ENCODE peak calls at places on chromosomes 16 and 17, in six cellular contexts. H is stomach, X is lung, C is PC-3, K is heart right ventricle, M is mucosa of descending colon. P is an unnamed sample.

GRCh38 chr16:49874613-49875237 is 18.8 kb upstream of the ZNF423 start:
- DNase-seq in H (no peak), M (no peak), X (no peak), C (no peak), K (no peak), P (no peak)

GRCh38 chr16:12067714-12068401 is 91.3 kb downstream of the SNX29 start:
- DNase-seq in K (no peak), H (peak; percentile 72), C (peak; percentile 74), X (peak; percentile 65), M (peak; percentile 25), P (no peak)

GRCh38 chr16:60852635-60853034 is 1183.6 kb downstream of the CDH8 start:
- DNase-seq in M (no peak), X (no peak), C (no peak), K (no peak), H (no peak), P (no peak)

GRCh38 chr17:55668581-55668980 is 54.1 kb downstream of the TMEM100 start:
- DNase-seq in H (no peak), M (no peak), X (no peak), C (no peak), K (no peak), P (no peak)

GRCh38 chr16:30755955-30756780 is 5.7 kb downstream of the CFAP119 start:
- DNase-seq in H (no peak), M (peak; percentile 19), X (no peak), C (no peak), K (no peak), P (no peak)

GRCh38 chr17:65749479-65749878 is 188.0 kb upstream of the AXIN2 start:
- DNase-seq in K (no peak), X (no peak), M (no peak), C (peak; percentile 88), H (no peak), P (no peak)

GRCh38 chr17:46264456-46265198 is 30.3 kb upstream of the LRRC37A start:
- DNase-seq in M (no peak), C (peak; percentile 97), H (no peak), K (no peak), X (no peak), P (no peak)

GRCh38 chr16:5523794-5524193 is 426.2 kb upstream of the EEF2KMT start:
- DNase-seq in K (no peak), M (no peak), X (no peak), C (no peak), H (no peak), P (no peak)

GRCh38 chr16:22397459-22397858 is 23.0 kb upstream of the CDR2 start:
- DNase-seq in C (peak; percentile 62), H (no peak), M (no peak), K (no peak), X (peak; percentile 30), P (no peak)

GRCh38 chr16:6913535-6913934 is 419.1 kb upstream of the RBFOX1 start:
- DNase-seq in H (no peak), K (no peak), X (no peak), M (no peak), C (no peak), P (no peak)

GRCh38 chr17:3976675-3977171 is 12.5 kb upstream of the ATP2A3 start:
- DNase-seq in X (peak; percentile 91), H (peak; percentile 98), M (peak; percentile 94), K (peak; percentile 89), C (no peak), P (peak; percentile 41)

GRCh38 chr17:50817142-50817751 is 18.1 kb upstream of the WFIKKN2 start:
- DNase-seq in M (peak; percentile 71), H (peak; percentile 68), K (peak; percentile 66), C (peak; percentile 31), X (peak; percentile 43), P (no peak)

GRCh38 chr16:88478889-88479794 is 26.1 kb downstream of the ZFPM1 start:
- DNase-seq in H (peak; percentile 67), C (no peak), K (no peak), M (no peak), X (no peak), P (no peak)

GRCh38 chr16:88703486-88704309 is 2.5 kb downstream of the RNF166 start:
- DNase-seq in M (peak; percentile 72), C (no peak), K (peak; percentile 53), X (peak; percentile 58), H (peak; percentile 43), P (no peak)

GRCh38 chr17:78484300-78485159 is 92.7 kb downstream of the DNAH17 start:
- DNase-seq in H (peak; percentile 31), M (peak; percentile 79), C (no peak), K (no peak), X (no peak), P (no peak)

GRCh38 chr16:67665598-67665997 is 952 bp downstream of the ENKD1 start:
- DNase-seq in C (no peak), H (no peak), X (no peak), M (no peak), K (no peak), P (no peak)
- H3K4me1 ChIP-seq in C (no peaks in the 10 kb centered on the region), H (peaks cover 34% of the 10 kb centered on the region), X (peaks cover 14% of the 10 kb centered on the region), M (peaks cover 16% of the 10 kb centered on the region), K (peaks cover 36% of the 10 kb centered on the region), P (peaks cover 6% of the 10 kb centered on the region)

GRCh38 chr16:63720848-63721247 is 1401.0 kb downstream of the CDH11 start:
- DNase-seq in K (no peak), H (no peak), M (no peak), X (no peak), C (no peak), P (no peak)
- TF ChIP-seq CTCF in K (peak; percentile 17), H (no peak), M (no peak), X (no peak), C (no peak), P (peak; percentile 21)

GRCh38 chr17:81094744-81095607 is 60.0 kb downstream of the BAIAP2 start:
- DNase-seq in H (peak; percentile 54), C (peak; percentile 99), K (no peak), M (peak; percentile 67), X (peak; percentile 76), P (peak; percentile 96)
- H3K4me1 ChIP-seq in H (peaks cover 50% of the 10 kb centered on the region), C (peaks cover 53% of the 10 kb centered on the region), K (peaks cover 23% of the 10 kb centered on the region), M (peaks cover 36% of the 10 kb centered on the region), X (peaks cover 24% of the 10 kb centered on the region), P (peaks cover 55% of the 10 kb centered on the region)

GRCh38 chr17:48259710-48260291 is 152.2 kb downstream of the SNX11 start:
- DNase-seq in H (no peak), K (no peak), M (no peak), C (peak; percentile 87), X (no peak), P (no peak)
- TF ChIP-seq CTCF in H (peak; percentile 31), K (peak; percentile 60), M (peak; percentile 25), C (peak; percentile 95), X (no peak), P (peak; percentile 95)

GRCh38 chr17:82457071-82457789 is 1.3 kb upstream of the NARF start:
- DNase-seq in K (no peak), C (peak; percentile 16), X (no peak), M (peak; percentile 68), H (no peak), P (no peak)

GRCh38 chr17:82461827-82462524 is 3.4 kb downstream of the NARF start:
- DNase-seq in M (no peak), C (peak; percentile 66), K (peak; percentile 18), X (no peak), H (peak; percentile 78), P (no peak)

GRCh38 chr17:82458885-82459424 is 414 bp downstream of the NARF start:
- DNase-seq in X (no peak), H (peak; percentile 36), C (peak; percentile 6), K (peak; percentile 35), M (no peak), P (peak; percentile 65)

GRCh38 chr17:82457790-82458129 is 781 bp upstream of the NARF start:
- DNase-seq in M (no peak), X (no peak), C (no peak), K (no peak), H (no peak), P (no peak)

DNA sequence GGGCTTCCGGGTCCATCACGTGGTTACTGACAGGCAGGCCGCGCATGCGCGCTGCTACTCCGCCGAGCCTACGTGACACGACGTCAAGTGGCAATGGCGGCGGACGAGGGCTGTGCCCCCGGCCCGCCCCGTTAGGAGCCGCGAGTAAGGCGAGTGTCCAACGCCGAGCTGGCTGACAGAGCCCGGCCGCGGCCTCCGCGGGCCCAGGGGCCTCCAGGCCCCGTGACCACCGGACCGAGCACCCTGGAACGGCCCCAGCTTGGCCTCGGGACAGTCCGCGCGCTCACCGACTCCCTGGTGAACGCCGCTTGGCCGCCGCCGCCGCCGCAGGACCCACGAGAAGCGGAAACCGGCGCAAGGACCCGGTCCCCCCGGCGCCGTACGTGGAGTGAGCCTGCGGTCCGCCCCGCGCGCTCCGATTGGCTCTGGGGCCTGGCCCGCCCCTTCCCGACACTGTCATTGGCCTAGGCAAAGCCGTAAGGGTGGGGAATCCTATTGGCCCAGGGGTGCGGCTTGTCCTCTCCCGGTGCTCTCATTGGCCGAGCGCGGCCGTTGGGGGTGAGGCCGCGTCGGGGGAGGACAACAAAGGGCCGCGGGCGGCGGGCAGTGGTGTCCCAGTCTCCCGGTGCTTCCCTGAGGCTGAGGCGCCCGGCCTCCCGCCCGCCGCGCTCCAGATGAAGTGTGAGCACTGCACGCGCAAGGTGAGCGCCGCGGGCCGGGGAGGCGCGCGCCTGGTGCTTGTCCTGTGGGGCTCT is at the start of gene NARF:
- DNase-seq in C (peak; percentile 98), H (peak; percentile 98), M (peak; percentile 97), X (peak; percentile 97), K (peak; percentile 97), P (peak; percentile 99)
- H3K4me1 ChIP-seq in C (peaks cover 22% of the 10 kb centered on the region), H (peaks cover 22% of the 10 kb centered on the region), M (peaks cover 15% of the 10 kb centered on the region), X (peaks cover 6% of the 10 kb centered on the region), K (peaks cover 32% of the 10 kb centered on the region), P (peaks cover 11% of the 10 kb centered on the region)

GRCh38 chr17:31269178-31269577 is 27.9 kb downstream of the OMG start:
- DNase-seq in X (no peak), H (no peak), M (no peak), K (no peak), C (no peak), P (no peak)

GRCh38 chr17:31261596-31261995 is 35.4 kb downstream of the OMG start:
- DNase-seq in K (no peak), C (no peak), X (no peak), H (no peak), M (no peak), P (no peak)

GRCh38 chr17:31269597-31269996 is 27.4 kb downstream of the OMG start:
- DNase-seq in K (no peak), C (peak; percentile 85), M (no peak), X (no peak), H (no peak), P (peak; percentile 58)

GRCh38 chr17:31260151-31260550 is 36.9 kb downstream of the OMG start:
- DNase-seq in H (no peak), M (no peak), X (no peak), C (no peak), K (no peak), P (no peak)

GRCh38 chr17:31266042-31266441 is 31.0 kb downstream of the OMG start:
- DNase-seq in X (no peak), M (no peak), H (no peak), K (no peak), C (no peak), P (no peak)
- TF ChIP-seq CTCF in X (peak; percentile 13), M (no peak), H (no peak), K (no peak), C (peak; percentile 41), P (peak; percentile 43)

GRCh38 chr16:70454221-70455034 is at the start of gene FCSK:
- DNase-seq in X (peak; percentile 62), C (peak; percentile 45), H (peak; percentile 64), M (peak; percentile 83), K (peak; percentile 73), P (no peak)
- H3K4me1 ChIP-seq in X (peaks cover 5% of the 10 kb centered on the region), C (peaks cover 6% of the 10 kb centered on the region), H (peaks cover 14% of the 10 kb centered on the region), M (no peaks in the 10 kb centered on the region), K (peaks cover 20% of the 10 kb centered on the region), P (peaks cover 4% of the 10 kb centered on the region)